ENCODE peak calls at places on chromosome 20, in six cellular contexts. Q is NCI-H748 treated with DMSO at 0.1 percent for 48 hours, T is ACHN, G is endothelial cell, M is coronary artery, E is occipital lobe. J is an unnamed sample.
A peak's percentile ranks its signal among the peaks of the same experiment; 100 is the strongest.

GRCh38 chr20:39800111-39800510 is 838.0 kb downstream of the DHX35 start:
- DNase-seq in Q (no peak), T (no peak), G (no peak), M (no peak), E (no peak), J (no peak)

GRCh38 chr20:4370856-4371255 is 350.9 kb upstream of the PRND start:
- DNase-seq in Q (no peak), T (no peak), G (no peak), M (no peak), E (no peak), J (no peak)

GRCh38 chr20:37672143-37672542 is 21.7 kb upstream of the CTNNBL1 start:
- DNase-seq in Q (no peak), T (no peak), G (no peak), M (peak; percentile 49), E (no peak), J (no peak)

GRCh38 chr20:37347891-37348642 is 2.1 kb downstream of the SRC start:
- DNase-seq in Q (no peak), T (no peak), G (no peak), M (peak; percentile 62), E (no peak), J (peak; percentile 31)

GRCh38 chr20:51509208-51509607 is 33.3 kb downstream of the NFATC2 start:
- DNase-seq in Q (no peak), T (no peak), G (no peak), M (no peak), E (no peak), J (no peak)

GRCh38 chr20:16518068-16518783 is 55.0 kb downstream of the KIF16B start:
- DNase-seq in Q (peak; percentile 33), T (peak; percentile 38), G (peak; percentile 53), M (no peak), E (peak; percentile 5), J (peak; percentile 80)

GRCh38 chr20:61970357-61970756 is 95.3 kb downstream of the TAF4 start:
- DNase-seq in Q (no peak), T (no peak), G (no peak), M (no peak), E (no peak), J (no peak)

GRCh38 chr20:23226612-23227265 is 123.9 kb upstream of the NXT1 start:
- DNase-seq in Q (no peak), T (no peak), G (no peak), M (no peak), E (no peak), J (no peak)

GRCh38 chr20:881051-881820 is 34.9 kb downstream of the ANGPT4 start:
- DNase-seq in Q (no peak), T (peak; percentile 52), G (no peak), M (no peak), E (no peak), J (no peak)

GRCh38 chr20:62258499-62259293 is 20.4 kb downstream of the OSBPL2 start:
- DNase-seq in Q (no peak), T (peak; percentile 25), G (no peak), M (no peak), E (no peak), J (no peak)

GRCh38 chr20:40678286-40678835 is 10.7 kb downstream of the MAFB start:
- DNase-seq in Q (no peak), T (no peak), G (no peak), M (no peak), E (no peak), J (no peak)

GRCh38 chr20:4435210-4435609 is 286.5 kb upstream of the PRND start:
- DNase-seq in Q (no peak), T (no peak), G (no peak), M (no peak), E (no peak), J (no peak)